ENCODE peak calls at places on chromosomes 2 and 18, in nine cellular contexts. J is nucleus accumbens; W is ELR; L is HT1080; H is NCI-H345; I is Ammon's horn; O is NCI-H2029 treated with DMSO at 0.1 percent for 48 hours; E is neural crest cell; P is stimulated activated effector memory CD8-positive, alpha-beta T cell treated with anti-CD3 and anti-CD28 coated beads, Interleukin-12 subunit alpha, Interleukin-12 subunit beta, amount 100 ng/mL, for 72 hours. Y is an unnamed sample.

GRCh38 chr2:102703748-102704147 is 58.1 kb upstream of the TMEM182 start:
- DNase-seq in W (peak; percentile 44), I (peak; percentile 55), E (no peak), L (peak; percentile 38), J (no peak), O (no peak), P (no peak), H (peak; percentile 23), Y (peak; percentile 28)

GRCh38 chr2:113762377-113763118 is 6.1 kb upstream of the SLC35F5 start:
- DNase-seq in W (peak; percentile 82), H (no peak), O (no peak), P (no peak), I (no peak), J (no peak), E (no peak), L (peak; percentile 74), Y (no peak)

GRCh38 chr2:101114815-101115214 is 36.4 kb downstream of the TBC1D8 start:
- DNase-seq in P (no peak), I (peak; percentile 54), L (no peak), W (no peak), O (no peak), H (no peak), J (no peak), E (no peak), Y (no peak)

GRCh38 chr2:231716641-231717280 is 8.4 kb downstream of the PTMA start:
- DNase-seq in H (no peak), L (peak; percentile 15), O (no peak), J (no peak), E (no peak), W (peak; percentile 69), I (no peak), P (no peak), Y (no peak)

GRCh38 chr2:107927034-107927534 is 59.2 kb upstream of the SLC5A7 start:
- DNase-seq in W (no peak), H (no peak), P (no peak), O (no peak), J (no peak), L (no peak), I (no peak), E (no peak), Y (no peak)

GRCh38 chr2:120352701-120353590 is 7.0 kb downstream of the INHBB start:
- DNase-seq in H (no peak), L (peak; percentile 32), J (no peak), W (peak; percentile 30), O (no peak), I (no peak), P (no peak), E (no peak), Y (no peak)

GRCh38 chr2:72895759-72896281 is 8.6 kb downstream of the SPR start:
- DNase-seq in I (no peak), W (no peak), E (no peak), L (no peak), P (no peak), J (no peak), O (no peak), H (no peak), Y (no peak)

GRCh38 chr2:240586919-240587800 is 626 bp downstream of the CAPN10 start:
- DNase-seq in L (no peak), P (peak; percentile 71), W (peak; percentile 58), I (no peak), O (no peak), H (peak; percentile 80), J (no peak), E (no peak), Y (peak; percentile 57)

GRCh38 chr18:55280515-55280914 is 307.5 kb downstream of the TCF4 start:
- DNase-seq in W (no peak), L (no peak), I (no peak), E (no peak), P (no peak), H (peak; percentile 10), O (peak; percentile 22), J (no peak), Y (no peak)

GRCh38 chr2:209661286-209661685 is 110.3 kb upstream of the UNC80 start:
- DNase-seq in J (peak; percentile 17), L (no peak), O (peak; percentile 44), W (no peak), E (peak; percentile 47), I (peak; percentile 85), P (no peak), H (no peak), Y (no peak)

GRCh38 chr2:133718688-133719201 is 150.5 kb upstream of the NCKAP5 start:
- DNase-seq in H (no peak), E (no peak), O (no peak), W (peak; percentile 83), P (no peak), I (peak; percentile 78), J (no peak), L (peak; percentile 61), Y (no peak)

GRCh38 chr2:72289283-72289682 is 141.6 kb upstream of the CYP26B1 start:
- DNase-seq in P (no peak), L (no peak), H (no peak), O (no peak), E (no peak), W (peak; percentile 29), J (no peak), I (no peak), Y (no peak)

GRCh38 chr2:102101844-102102635 is 40.5 kb upstream of the IL1R1 start:
- DNase-seq in O (no peak), L (no peak), I (no peak), E (no peak), H (no peak), J (no peak), P (no peak), W (no peak), Y (no peak)

GRCh38 chr2:219918929-219919328 is 291.5 kb downstream of the SLC4A3 start:
- DNase-seq in I (no peak), H (no peak), L (no peak), W (no peak), J (no peak), P (no peak), O (no peak), E (no peak), Y (no peak)

GRCh38 chr2:156322103-156322671 is 10.3 kb downstream of the NR4A2 start:
- DNase-seq in I (no peak), J (no peak), H (no peak), P (no peak), O (no peak), L (no peak), E (no peak), W (no peak), Y (no peak)

GRCh38 chr2:162111958-162112850 is 38.2 kb upstream of the DPP4 start:
- DNase-seq in P (no peak), I (no peak), O (no peak), W (no peak), L (no peak), E (no peak), J (no peak), H (no peak), Y (no peak)

GRCh38 chr2:44817673-44818335 is 123.7 kb upstream of the SIX3 start:
- DNase-seq in H (no peak), J (no peak), O (no peak), P (no peak), E (no peak), W (no peak), L (no peak), I (no peak), Y (no peak)

GRCh38 chr2:121363632-121364420 is 78.8 kb upstream of the TFCP2L1 start:
- DNase-seq in O (peak; percentile 19), E (no peak), J (no peak), H (no peak), W (peak; percentile 76), L (peak; percentile 42), I (no peak), P (no peak), Y (no peak)

GRCh38 chr2:128272586-128273468 is 45.8 kb downstream of the HS6ST1 start:
- DNase-seq in L (no peak), E (no peak), I (no peak), J (no peak), P (no peak), H (no peak), W (no peak), O (peak; percentile 61), Y (no peak)

GRCh38 chr2:55500025-55500424 is 19.5 kb upstream of the CFAP36 start:
- DNase-seq in E (no peak), I (no peak), W (peak; percentile 80), L (peak; percentile 70), O (no peak), H (no peak), J (no peak), P (no peak), Y (no peak)

Y was measured in K562.